ENCODE peak calls at places on chromosome 3, in four cellular contexts. Y is HepG2, N is K562, M is GM12878. U is an unnamed sample.

GRCh38 chr3:122691195-122691594 is 10.6 kb downstream of the PARP14 start:
- DNase-seq in M (peak), N (no peak), Y (peak), U (no peak)

GRCh38 chr3:43307649-43308048 is 21.3 kb downstream of the SNRK start:
- DNase-seq in M (no peak), Y (no peak), N (no peak), U (no peak)

GRCh38 chr3:14434105-14434504 is 31.7 kb downstream of the SLC6A6 start:
- DNase-seq in M (no peak), Y (no peak), N (no peak), U (no peak)

GRCh38 chr3:160458151-160458550 is 8.6 kb upstream of the TRIM59 start:
- DNase-seq in Y (no peak), N (no peak), M (no peak), U (no peak)

GRCh38 chr3:144643778-144644191 is 672.2 kb downstream of the DIPK2A start:
- DNase-seq in N (no peak), Y (no peak), M (no peak), U (no peak)

GRCh38 chr3:108099679-108100428 is 9.0 kb upstream of the CD47 start:
- DNase-seq in Y (no peak), M (no peak), N (peak), U (no peak)

GRCh38 chr3:13215940-13216546 is 142.8 kb upstream of the IQSEC1 start:
- DNase-seq in Y (peak), M (no peak), N (no peak), U (no peak)

GRCh38 chr3:65836047-65836446 is 202.7 kb downstream of the MAGI1 start:
- DNase-seq in M (no peak), Y (no peak), N (no peak), U (no peak)

GRCh38 chr3:195095035-195095703 is 175.8 kb downstream of the XXYLT1 start:
- DNase-seq in Y (no peak), M (peak), N (no peak), U (no peak)

GRCh38 chr3:23796518-23796917 is 9.2 kb upstream of the UBE2E1 start:
- DNase-seq in N (no peak), M (no peak), Y (no peak), U (no peak)

GRCh38 chr3:138114988-138115971 is at the start of gene DZIP1L:
- DNase-seq in Y (peak), N (peak), M (no peak), U (peak)

GRCh38 chr3:52781741-52782140 is 4.3 kb downstream of the ITIH1 start:
- DNase-seq in N (no peak), Y (no peak), M (no peak), U (no peak)

GRCh38 chr3:61649381-61650170 is 88.2 kb downstream of the PTPRG start:
- DNase-seq in N (no peak), Y (no peak), M (no peak), U (no peak)

GRCh38 chr3:24272875-24273274 is 221.8 kb downstream of the THRB start:
- DNase-seq in N (no peak), Y (peak), M (no peak), U (no peak)

GRCh38 chr3:176074096-176074495 is 1123.2 kb downstream of the TBL1XR1 start:
- DNase-seq in M (no peak), N (no peak), Y (no peak), U (no peak)
- TF ChIP-seq CHD2 in M (no peak), N (no peak), Y (no peak), U (no peak)

DNA sequence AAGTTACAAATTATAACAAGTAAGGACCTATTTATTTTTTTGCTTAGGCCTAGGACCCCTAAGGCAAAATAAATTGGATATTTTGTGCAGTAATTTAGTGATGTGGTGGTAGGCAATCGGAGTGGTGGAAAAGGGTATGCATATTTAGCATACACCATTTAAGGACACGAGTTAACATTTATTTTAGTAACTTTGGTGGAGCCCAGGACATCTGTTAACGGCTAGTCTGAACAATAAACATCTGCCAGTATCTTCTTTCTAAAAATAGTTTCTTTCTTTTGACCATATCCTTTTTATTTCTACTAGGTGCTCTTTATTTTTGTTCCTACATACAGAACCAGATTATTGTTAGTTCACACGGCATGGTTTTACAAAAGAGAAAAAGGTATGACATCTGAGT is 326.3 kb downstream of the CHL1 start:
- DNase-seq in M (no peak), N (no peak), Y (no peak), U (no peak)
- TF ChIP-seq NFIC in M (no peak), N (no peak), Y (no peak), U (no peak)

DNA sequence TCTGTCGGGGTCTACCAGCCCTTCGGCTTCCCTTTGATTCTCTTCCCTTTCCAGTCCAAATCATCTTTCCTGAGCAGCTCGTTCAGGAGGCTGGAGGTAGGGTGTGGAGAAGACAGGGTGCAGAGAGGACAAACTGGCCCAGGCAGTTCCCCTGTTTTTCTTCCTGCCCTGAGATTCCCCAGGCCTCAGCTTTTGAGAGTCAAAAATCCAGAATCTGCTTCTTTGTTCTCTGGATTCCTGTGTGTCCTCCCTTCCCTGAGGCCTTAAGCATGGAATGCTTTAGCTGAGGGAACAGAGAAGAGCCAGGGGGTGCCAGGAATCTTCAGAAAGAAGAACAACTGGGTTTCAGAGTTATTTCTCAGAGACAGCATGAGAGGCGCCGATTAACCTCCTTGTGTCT is 26.7 kb upstream of the LRTM1 start:
- DNase-seq in M (no peak), N (no peak), Y (no peak), U (no peak)
- TF ChIP-seq CHD2 in M (no peak), N (no peak), Y (no peak), U (no peak)

GRCh38 chr3:127360647-127361046 is 72.8 kb upstream of the PRR20G start:
- DNase-seq in N (no peak), M (no peak), Y (no peak), U (no peak)
- TF ChIP-seq NFIC in N (no peak), M (no peak), Y (no peak), U (no peak)

GRCh38 chr3:46335546-46335945 is 18.4 kb upstream of the CCR2 start:
- DNase-seq in N (no peak), Y (no peak), M (no peak), U (no peak)

GRCh38 chr3:46344476-46344875 is 9.4 kb upstream of the CCR2 start:
- DNase-seq in Y (no peak), N (no peak), M (no peak), U (no peak)

GRCh38 chr3:46334911-46335478 is 18.9 kb upstream of the CCR2 start:
- DNase-seq in Y (no peak), N (no peak), M (no peak), U (no peak)

GRCh38 chr3:46337911-46338310 is 16.0 kb upstream of the CCR2 start:
- DNase-seq in Y (no peak), M (no peak), N (no peak), U (no peak)

DNA sequence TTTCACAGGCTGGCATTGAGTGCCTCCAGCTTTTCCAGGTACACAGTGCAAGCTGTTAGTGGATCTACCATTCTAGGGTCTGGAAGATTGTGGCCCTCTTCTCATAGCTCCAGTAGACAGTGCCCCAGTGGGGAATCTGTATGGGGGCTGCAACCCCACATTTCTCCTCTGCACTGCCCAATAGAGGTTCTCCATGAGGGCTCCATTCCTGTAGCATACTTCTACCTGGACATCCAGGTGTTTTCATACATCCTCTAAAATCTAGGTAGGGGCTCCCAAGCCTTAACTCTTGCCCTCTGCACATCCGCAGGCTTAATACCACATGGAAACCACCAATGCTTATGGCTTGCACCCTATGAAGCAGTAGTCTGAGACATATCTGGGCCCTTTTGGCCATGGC is 15.1 kb upstream of the CCR2 start:
- DNase-seq in M (no peak), N (no peak), Y (no peak), U (no peak)
- TF ChIP-seq CHD2 in M (no peak), N (no peak), Y (no peak), U (no peak)

DNA sequence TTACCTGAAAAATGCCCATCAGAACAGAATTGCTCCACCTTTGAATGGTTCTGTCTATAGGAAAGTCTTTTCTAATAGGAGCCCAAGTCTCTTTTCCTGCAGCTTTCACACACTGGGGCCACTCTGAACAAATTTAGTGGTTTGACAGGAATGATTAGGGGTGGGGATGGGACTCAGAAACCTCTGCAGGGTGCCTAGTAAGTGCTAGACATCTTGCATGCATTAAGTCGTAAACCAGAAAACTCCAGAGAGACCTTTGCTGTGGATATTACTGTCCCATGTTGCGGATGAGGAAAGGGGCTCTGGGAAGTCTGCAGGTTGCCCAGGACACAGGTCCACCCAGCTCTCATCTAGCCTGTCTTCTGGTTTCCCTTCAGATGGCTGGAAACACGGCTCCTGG is 189.7 kb downstream of the OPA1 start:
- DNase-seq in Y (no peak), N (no peak), M (no peak), U (no peak)
- TF ChIP-seq NFIC in Y (no peak), N (no peak), M (no peak), U (no peak)

GRCh38 chr3:182436547-182436946 is 356.8 kb upstream of the ATP11B start:
- DNase-seq in N (no peak), M (no peak), Y (no peak), U (no peak)

GRCh38 chr3:182440101-182440500 is 353.2 kb upstream of the ATP11B start:
- DNase-seq in Y (no peak), N (no peak), M (no peak), U (no peak)

GRCh38 chr3:182435860-182436259 is 357.4 kb upstream of the ATP11B start:
- DNase-seq in Y (no peak), N (no peak), M (no peak), U (no peak)

DNA sequence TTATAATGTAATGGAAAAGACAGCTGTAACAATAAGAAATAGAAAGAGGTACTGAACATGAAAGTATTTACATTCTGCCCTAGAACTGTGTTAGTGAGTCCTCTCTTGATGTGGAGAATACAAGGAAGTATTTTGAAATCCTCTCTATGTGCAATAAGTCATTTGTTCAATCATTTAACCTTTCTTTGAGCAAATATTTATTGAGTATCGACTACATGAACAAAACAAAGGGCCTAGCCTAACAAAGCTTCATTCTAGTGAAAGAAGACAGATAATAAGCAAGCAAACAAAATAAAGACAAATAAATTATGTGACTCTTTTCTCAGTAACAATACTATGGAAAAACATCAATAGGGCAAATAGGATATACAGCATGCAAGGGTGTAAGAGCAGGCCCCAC is 354.9 kb upstream of the ATP11B start:
- DNase-seq in M (no peak), Y (peak), N (no peak), U (no peak)
- TF ChIP-seq CHD2 in M (no peak), Y (no peak), N (no peak), U (no peak)

GRCh38 chr3:72595376-72595775 is 252.9 kb downstream of the SHQ1 start:
- DNase-seq in Y (no peak), N (peak), M (no peak), U (peak)
- TF ChIP-seq NFIC in Y (no peak), N (peak), M (no peak), U (no peak)

U was measured in SK-N-SH.